ENCODE peak calls at places on chromosomes 1 and 21, in eight cellular contexts. T is astrocyte, Y is GM23338, W is upper lobe of right lung, N is body of pancreas, P is prostate gland, J is heart left ventricle, I is kidney epithelial cell. Q is an unnamed sample.

GRCh38 chr1:25608488-25609178 is 8.0 kb upstream of the MAN1C1 start:
- DNase-seq in W (peak; percentile 89), P (peak; percentile 86), I (peak; percentile 35), Y (peak; percentile 95), N (peak; percentile 89), T (peak; percentile 39), J (peak; percentile 92), Q (peak; percentile 90)

GRCh38 chr1:66685670-66686069 is 66.6 kb upstream of the DYNLT5 start:
- DNase-seq in W (no peak), P (no peak), N (no peak), Y (no peak), I (no peak), J (no peak), T (peak; percentile 60), Q (no peak)

GRCh38 chr21:46206163-46207005 is 22.1 kb upstream of the SPATC1L start:
- DNase-seq in I (no peak), N (no peak), P (no peak), J (no peak), T (no peak), W (peak; percentile 62), Y (no peak), Q (peak; percentile 60)

GRCh38 chr1:156476501-156477298 is 23.9 kb downstream of the MEF2D start:
- DNase-seq in N (no peak), P (no peak), J (no peak), Y (peak; percentile 47), W (no peak), I (no peak), T (peak; percentile 75), Q (peak; percentile 62)

GRCh38 chr1:93735722-93736121 is 54.1 kb upstream of the BCAR3 start:
- DNase-seq in J (no peak), N (no peak), W (no peak), I (peak; percentile 52), P (no peak), T (peak; percentile 93), Y (no peak), Q (no peak)

GRCh38 chr1:43978551-43979260 is at the start of gene B4GALT2:
- DNase-seq in Y (peak; percentile 71), T (no peak), N (peak; percentile 42), J (peak; percentile 58), P (peak; percentile 30), I (no peak), W (peak; percentile 78), Q (no peak)

GRCh38 chr1:162292422-162292849 is 84.2 kb downstream of the SPATA46 start:
- DNase-seq in J (no peak), T (peak; percentile 58), N (no peak), W (no peak), P (no peak), Y (peak; percentile 27), I (peak; percentile 42), Q (no peak)

GRCh38 chr1:178487070-178487615 is 9.6 kb downstream of the CLEC20A start:
- DNase-seq in P (no peak), I (no peak), Y (no peak), T (no peak), J (no peak), W (no peak), N (no peak), Q (no peak)

GRCh38 chr21:41397416-41397815 is 28.6 kb upstream of the MX1 start:
- DNase-seq in T (no peak), J (no peak), Y (no peak), W (no peak), I (no peak), P (no peak), N (no peak), Q (no peak)

GRCh38 chr1:10431065-10431730 is 965 bp downstream of the CENPS start:
- DNase-seq in I (no peak), J (no peak), N (peak; percentile 6), Y (peak; percentile 67), T (peak; percentile 29), P (no peak), W (no peak), Q (no peak)

GRCh38 chr1:204684551-204685235 is 845 bp downstream of the LRRN2 start:
- DNase-seq in I (no peak), N (no peak), Y (peak; percentile 60), P (no peak), J (peak; percentile 36), T (no peak), W (no peak), Q (peak; percentile 60)

GRCh38 chr1:35432231-35432630 is 125.0 kb downstream of the KIAA0319L start:
- DNase-seq in I (no peak), T (no peak), Y (no peak), N (no peak), P (no peak), W (no peak), J (no peak), Q (no peak)

GRCh38 chr1:204578867-204579664 is 62.9 kb downstream of the MDM4 start:
- DNase-seq in T (no peak), W (no peak), J (peak; percentile 58), I (no peak), N (peak; percentile 16), Y (peak; percentile 59), P (peak; percentile 5), Q (peak; percentile 62)

GRCh38 chr1:206899717-206900116 is 2.5 kb downstream of the IL24 start:
- DNase-seq in N (no peak), T (no peak), P (no peak), I (no peak), Y (no peak), J (no peak), W (no peak), Q (no peak)

GRCh38 chr1:23101101-23101827 is 67.4 kb downstream of the LUZP1 start:
- DNase-seq in J (no peak), I (no peak), N (no peak), Y (no peak), P (no peak), W (no peak), T (peak; percentile 36), Q (no peak)

GRCh38 chr1:204565617-204566582 is 49.7 kb downstream of the MDM4 start:
- DNase-seq in P (peak; percentile 39), Y (peak; percentile 88), T (peak; percentile 58), J (peak; percentile 37), W (no peak), I (peak; percentile 28), N (peak; percentile 50), Q (no peak)

GRCh38 chr1:8396912-8397406 is 79.0 kb downstream of the SLC45A1 start:
- DNase-seq in I (peak; percentile 92), T (peak; percentile 100), W (no peak), P (no peak), N (peak; percentile 52), Y (no peak), J (peak; percentile 51), Q (peak; percentile 81)

GRCh38 chr1:47445823-47446567 is 8.2 kb downstream of the FOXD2 start:
- DNase-seq in W (no peak), I (no peak), N (no peak), P (no peak), T (no peak), Y (no peak), J (no peak), Q (no peak)
- H3K27me3 ChIP-seq in W (peaks cover 95% of the 10 kb centered on the region), I (peaks cover 87% of the 10 kb centered on the region), N (peaks cover 54% of the 10 kb centered on the region), P (peaks cover 31% of the 10 kb centered on the region), T (peaks cover 93% of the 10 kb centered on the region), Y (peaks cover 100% of the 10 kb centered on the region), J (peaks cover 97% of the 10 kb centered on the region), Q (peaks cover 74% of the 10 kb centered on the region)

GRCh38 chr1:6440198-6441126 is 15.9 kb downstream of the ESPN start:
- DNase-seq in W (peak; percentile 89), I (no peak), T (peak; percentile 14), N (peak; percentile 66), J (no peak), P (peak; percentile 58), Y (peak; percentile 82), Q (no peak)
- TF ChIP-seq CTCF in W (peak; percentile 25), I (no peak), T (no peak), N (no peak), J (peak; percentile 26), P (no peak), Y (peak; percentile 36), Q (no peak)

GRCh38 chr1:226322986-226323385 is 14.0 kb upstream of the LIN9 start:
- DNase-seq in Y (no peak), P (no peak), J (no peak), T (no peak), I (no peak), W (no peak), N (no peak), Q (no peak)

GRCh38 chr1:226320930-226321329 is 12.0 kb upstream of the LIN9 start:
- DNase-seq in P (no peak), I (no peak), T (no peak), Y (no peak), J (no peak), N (no peak), W (no peak), Q (no peak)

GRCh38 chr1:226324479-226324878 is 15.5 kb upstream of the LIN9 start:
- DNase-seq in Y (no peak), N (no peak), I (no peak), T (no peak), J (no peak), P (no peak), W (no peak), Q (no peak)

GRCh38 chr1:226329237-226329636 is 20.3 kb upstream of the LIN9 start:
- DNase-seq in P (no peak), I (no peak), J (no peak), N (no peak), W (no peak), Y (no peak), T (no peak), Q (no peak)

DNA sequence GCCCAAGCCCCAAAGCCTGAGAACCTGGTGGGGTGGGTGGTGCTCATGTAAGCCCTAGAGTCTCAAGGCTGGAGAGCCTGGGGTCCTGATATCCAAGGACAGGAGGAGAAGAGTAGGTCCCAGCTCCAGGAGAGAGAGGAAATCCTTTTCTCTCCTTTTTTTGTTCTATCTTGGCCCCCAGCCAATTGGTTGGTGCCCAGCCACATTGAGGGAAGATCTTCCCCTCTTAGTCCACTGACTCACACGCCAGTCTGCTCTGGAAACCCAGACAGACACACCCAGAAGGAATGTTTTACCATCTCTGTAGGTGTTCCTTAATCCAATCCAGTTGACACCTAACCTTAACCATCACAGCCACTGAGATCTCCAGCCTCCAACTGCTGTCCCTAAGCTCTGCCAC is 16.2 kb upstream of the LIN9 start:
- DNase-seq in J (no peak), Y (no peak), T (no peak), W (no peak), I (no peak), P (no peak), N (no peak), Q (no peak)
- H3K27me3 ChIP-seq in J (no peaks in the 10 kb centered on the region), Y (no peaks in the 10 kb centered on the region), T (no peaks in the 10 kb centered on the region), W (peaks cover 10% of the 10 kb centered on the region), I (no peaks in the 10 kb centered on the region), P (peaks cover 4% of the 10 kb centered on the region), N (no peaks in the 10 kb centered on the region), Q (peaks cover 14% of the 10 kb centered on the region)

GRCh38 chr1:18109058-18109755 is 1.6 kb downstream of the IGSF21 start:
- DNase-seq in N (no peak), W (no peak), P (peak; percentile 14), Y (peak; percentile 51), J (no peak), I (no peak), T (no peak), Q (no peak)

GRCh38 chr1:18110598-18110939 is 3.0 kb downstream of the IGSF21 start:
- DNase-seq in J (no peak), I (no peak), Y (peak; percentile 47), W (no peak), P (no peak), N (no peak), T (no peak), Q (no peak)

GRCh38 chr1:18108313-18109057 is 887 bp downstream of the IGSF21 start:
- DNase-seq in W (no peak), Y (no peak), N (no peak), I (no peak), P (no peak), T (no peak), J (no peak), Q (no peak)

GRCh38 chr1:18110968-18111367 is 3.4 kb downstream of the IGSF21 start:
- DNase-seq in J (peak; percentile 49), N (no peak), W (no peak), Y (peak; percentile 56), P (no peak), I (no peak), T (no peak), Q (no peak)

GRCh38 chr1:18109756-18110597 is 2.4 kb downstream of the IGSF21 start:
- DNase-seq in W (no peak), P (peak; percentile 28), T (no peak), Y (peak; percentile 97), N (peak; percentile 47), J (peak; percentile 66), I (no peak), Q (peak; percentile 62)
- TF ChIP-seq CTCF in W (no peak), P (no peak), T (no peak), Y (peak; percentile 66), N (no peak), J (no peak), I (peak; percentile 31), Q (no peak)